ENCODE peak calls at places on chromosomes 16 and 17, in six cellular contexts. O is stimulated activated effector memory CD8-positive, alpha-beta T cell treated with anti-CD3 and anti-CD28 coated beads, Interleukin-12 subunit alpha, Interleukin-12 subunit beta, amount 100 ng/mL, for 72 hours; I is left cardiac atrium; H is H4; V is activated CD8-positive, alpha-beta memory T cell treated with anti-CD3 and anti-CD28 coated beads for 48 hours; Y is Caki2. S is an unnamed sample.

GRCh38 chr17:65634533-65634932 is 73.1 kb upstream of the AXIN2 start:
- DNase-seq in O (no peak), I (no peak), H (no peak), V (no peak), Y (no peak), S (no peak)

GRCh38 chr17:36807496-36808180 is 129.6 kb upstream of the LHX1 start:
- DNase-seq in O (no peak), I (no peak), H (no peak), V (no peak), Y (no peak), S (no peak)

GRCh38 chr16:20181386-20181785 is 107.7 kb upstream of the GPR139 start:
- DNase-seq in O (no peak), I (no peak), H (peak), V (no peak), Y (peak), S (no peak)

GRCh38 chr17:11446316-11446715 is 152.0 kb upstream of the DNAH9 start:
- DNase-seq in O (no peak), I (no peak), H (no peak), V (no peak), Y (no peak), S (no peak)

GRCh38 chr16:60642956-60643355 is 1393.3 kb downstream of the CDH8 start:
- DNase-seq in O (no peak), I (no peak), H (no peak), V (no peak), Y (no peak), S (no peak)

GRCh38 chr16:51487880-51488279 is 336.8 kb upstream of the SALL1 start:
- DNase-seq in O (no peak), I (no peak), H (no peak), V (no peak), Y (no peak), S (no peak)

GRCh38 chr17:65027305-65027704 is 29.2 kb downstream of the GNA13 start:
- DNase-seq in O (no peak), I (no peak), H (peak), V (no peak), Y (peak), S (peak)

GRCh38 chr16:13064821-13065220 is 163.4 kb downstream of the SHISA9 start:
- DNase-seq in O (no peak), I (no peak), H (no peak), V (no peak), Y (no peak), S (no peak)

GRCh38 chr17:78736526-78737079 is 45.5 kb downstream of the CYTH1 start:
- DNase-seq in O (no peak), I (peak), H (no peak), V (no peak), Y (peak), S (no peak)

GRCh38 chr17:44677136-44677535 is 12.4 kb downstream of the CCDC43 start:
- DNase-seq in O (no peak), I (no peak), H (no peak), V (no peak), Y (no peak), S (no peak)

GRCh38 chr16:85296859-85297698 is 184.8 kb upstream of the CIBAR2 start:
- DNase-seq in O (peak), I (peak), H (no peak), V (no peak), Y (no peak), S (no peak)

GRCh38 chr17:82909322-82909904 is 69.6 kb upstream of the ZNF750 start:
- DNase-seq in O (peak), I (no peak), H (no peak), V (no peak), Y (no peak), S (no peak)

GRCh38 chr17:70313031-70313430 is 143.7 kb downstream of the KCNJ2 start:
- DNase-seq in O (no peak), I (no peak), H (no peak), V (no peak), Y (no peak), S (no peak)

GRCh38 chr17:34760931-34761500 is 181.6 kb downstream of the TMEM132E start:
- DNase-seq in O (no peak), I (no peak), H (no peak), V (no peak), Y (no peak), S (no peak)

GRCh38 chr16:80006175-80006895 is 405.8 kb upstream of the MAF start:
- DNase-seq in O (no peak), I (peak), H (peak), V (no peak), Y (peak), S (no peak)

GRCh38 chr17:69179227-69179952 is 37.7 kb upstream of the ABCA6 start:
- DNase-seq in O (no peak), I (no peak), H (no peak), V (no peak), Y (peak), S (peak)

GRCh38 chr16:20868890-20869289 is 31.3 kb downstream of the DCUN1D3 start:
- DNase-seq in O (no peak), I (peak), H (peak), V (no peak), Y (no peak), S (peak)

GRCh38 chr17:39175695-39176093 is 9.7 kb upstream of the ARL5C start:
- DNase-seq in O (no peak), I (no peak), H (no peak), V (no peak), Y (no peak), S (no peak)

GRCh38 chr17:76276461-76277299 is 11.5 kb downstream of the UBALD2 start:
- DNase-seq in O (no peak), I (no peak), H (no peak), V (no peak), Y (no peak), S (no peak)

GRCh38 chr17:14152726-14153125 is 83.4 kb downstream of the COX10 start:
- DNase-seq in O (no peak), I (peak), H (no peak), V (no peak), Y (no peak), S (no peak)

GRCh38 chr16:30924086-30924714 is 828 bp downstream of the FBXL19 start:
- DNase-seq in O (no peak), I (no peak), H (no peak), V (no peak), Y (no peak), S (no peak)

GRCh38 chr16:75938818-75939217 is 212.5 kb upstream of the CPHXL start:
- DNase-seq in O (no peak), I (no peak), H (peak), V (no peak), Y (no peak), S (no peak)

GRCh38 chr16:15782573-15783365 is 74.1 kb downstream of the MYH11 start:
- DNase-seq in O (no peak), I (no peak), H (no peak), V (no peak), Y (no peak), S (no peak)

GRCh38 chr16:1509307-1510221 is 16.4 kb downstream of the TELO2 start:
- DNase-seq in O (no peak), I (peak), H (no peak), V (no peak), Y (no peak), S (no peak)

GRCh38 chr16:64865037-64865696 is 256.7 kb downstream of the CDH11 start:
- DNase-seq in O (no peak), I (no peak), H (no peak), V (no peak), Y (no peak), S (no peak)

GRCh38 chr17:77755410-77755963 is 203.0 kb upstream of the TNRC6C start:
- DNase-seq in O (no peak), I (no peak), H (no peak), V (no peak), Y (no peak), S (no peak)

GRCh38 chr17:78892936-78893379 is 10.0 kb downstream of the CEP295NL start:
- DNase-seq in O (no peak), I (no peak), H (no peak), V (no peak), Y (no peak), S (no peak)

GRCh38 chr17:50264263-50265113 is 9.8 kb upstream of the TMEM92 start:
- DNase-seq in O (no peak), I (no peak), H (no peak), V (no peak), Y (no peak), S (no peak)

GRCh38 chr17:39676198-39676819 is 8.1 kb downstream of the PNMT start:
- DNase-seq in O (no peak), I (peak), H (peak), V (peak), Y (peak), S (no peak)

GRCh38 chr16:4785758-4786433 is 2.2 kb downstream of the SEPTIN12 start:
- DNase-seq in O (no peak), I (no peak), H (no peak), V (no peak), Y (no peak), S (no peak)

GRCh38 chr17:1673041-1673790 is 11.5 kb downstream of the PRPF8 start:
- DNase-seq in O (peak), I (no peak), H (no peak), V (no peak), Y (no peak), S (no peak)

GRCh38 chr17:54898576-54898975 is 2.1 kb upstream of the TOM1L1 start:
- DNase-seq in O (no peak), I (no peak), H (peak), V (no peak), Y (no peak), S (no peak)

GRCh38 chr17:50316016-50316587 is 29.8 kb upstream of the XYLT2 start:
- DNase-seq in O (no peak), I (no peak), H (no peak), V (no peak), Y (no peak), S (no peak)

GRCh38 chr17:28404812-28405570 is 1.0 kb downstream of the SLC46A1 start:
- DNase-seq in O (no peak), I (no peak), H (no peak), V (no peak), Y (no peak), S (no peak)

GRCh38 chr16:873889-874288 is 73.4 kb upstream of the GNG13 start:
- DNase-seq in O (no peak), I (no peak), H (no peak), V (no peak), Y (no peak), S (no peak)

GRCh38 chr17:65523853-65524664 is 37.4 kb downstream of the AXIN2 start:
- DNase-seq in O (no peak), I (no peak), H (peak), V (no peak), Y (no peak), S (no peak)